ENCODE peak calls at places on chromosomes 11 and 22, in five cellular contexts. One of them, this sample, is unnamed.

GRCh38 chr11:114348200-114349191 is 51.8 kb downstream of the C11orf71 start:
- DNase-seq in H1: peak; percentile 34
- DNase-seq in fibroblast of lung: peak; percentile 81
- DNase-seq in neuronal stem cell: peak; percentile 35
- DNase-seq in IMR-90: peak; percentile 80
- DNase-seq in this sample: peak; percentile 75

GRCh38 chr11:47443817-47444216 is 5.1 kb downstream of the RAPSN start:
- DNase-seq in H1: no peak
- DNase-seq in fibroblast of lung: no peak
- DNase-seq in neuronal stem cell: no peak
- DNase-seq in IMR-90: no peak
- DNase-seq in this sample: no peak

GRCh38 chr22:31879585-31879984 is 64.8 kb upstream of the YWHAH start:
- DNase-seq in H1: no peak
- DNase-seq in fibroblast of lung: no peak
- DNase-seq in neuronal stem cell: no peak
- DNase-seq in IMR-90: no peak
- DNase-seq in this sample: no peak

GRCh38 chr22:38881464-38881871 is 9.5 kb upstream of the CBX6 start:
- DNase-seq in H1: no peak
- DNase-seq in fibroblast of lung: peak; percentile 97
- DNase-seq in neuronal stem cell: no peak
- DNase-seq in IMR-90: peak; percentile 81
- DNase-seq in this sample: no peak

GRCh38 chr11:103109818-103110388 is 677 bp downstream of the DYNC2H1 start:
- DNase-seq in H1: no peak
- DNase-seq in fibroblast of lung: peak; percentile 26
- DNase-seq in neuronal stem cell: no peak
- DNase-seq in IMR-90: no peak
- DNase-seq in this sample: no peak

GRCh38 chr11:82308979-82309378 is 424.7 kb downstream of the FAM181B start:
- DNase-seq in H1: no peak
- DNase-seq in fibroblast of lung: no peak
- DNase-seq in neuronal stem cell: no peak
- DNase-seq in IMR-90: no peak
- DNase-seq in this sample: no peak

GRCh38 chr11:123159146-123159857 is 35.7 kb downstream of the CLMP start:
- DNase-seq in H1: no peak
- DNase-seq in fibroblast of lung: no peak
- DNase-seq in neuronal stem cell: no peak
- DNase-seq in IMR-90: peak; percentile 47
- DNase-seq in this sample: no peak

GRCh38 chr11:47216141-47216798 is 1.5 kb downstream of the DDB2 start:
- DNase-seq in H1: no peak
- DNase-seq in fibroblast of lung: peak; percentile 83
- DNase-seq in neuronal stem cell: no peak
- DNase-seq in IMR-90: peak; percentile 87
- DNase-seq in this sample: peak; percentile 91

GRCh38 chr11:6608726-6609501 is 3.1 kb downstream of the TAF10 start:
- DNase-seq in H1: no peak
- DNase-seq in fibroblast of lung: no peak
- DNase-seq in neuronal stem cell: no peak
- DNase-seq in IMR-90: no peak
- DNase-seq in this sample: no peak

GRCh38 chr11:77051511-77051910 is 15.3 kb upstream of the CAPN5 start:
- DNase-seq in H1: no peak
- DNase-seq in fibroblast of lung: no peak
- DNase-seq in neuronal stem cell: no peak
- DNase-seq in IMR-90: no peak
- DNase-seq in this sample: no peak

GRCh38 chr11:8312966-8313365 is 49.3 kb upstream of the LMO1 start:
- DNase-seq in H1: no peak
- DNase-seq in fibroblast of lung: no peak
- DNase-seq in neuronal stem cell: peak; percentile 47
- DNase-seq in IMR-90: no peak
- DNase-seq in this sample: no peak

GRCh38 chr11:72228229-72228843 is 3.8 kb downstream of the INPPL1 start:
- DNase-seq in H1: no peak
- DNase-seq in fibroblast of lung: no peak
- DNase-seq in neuronal stem cell: no peak
- DNase-seq in IMR-90: no peak
- DNase-seq in this sample: no peak

GRCh38 chr11:112961146-112961668 is at the start of gene NCAM1:
- DNase-seq in H1: peak; percentile 88
- DNase-seq in fibroblast of lung: peak; percentile 81
- DNase-seq in neuronal stem cell: peak; percentile 98
- DNase-seq in IMR-90: peak; percentile 23
- DNase-seq in this sample: peak; percentile 34

GRCh38 chr11:123580557-123581275 is 73.7 kb downstream of the SCN3B start:
- DNase-seq in H1: peak; percentile 67
- DNase-seq in fibroblast of lung: peak; percentile 26
- DNase-seq in neuronal stem cell: peak; percentile 54
- DNase-seq in IMR-90: peak; percentile 19
- DNase-seq in this sample: peak; percentile 49

GRCh38 chr11:83410605-83411565 is 124.7 kb upstream of the CCDC90B start:
- DNase-seq in H1: no peak
- DNase-seq in fibroblast of lung: no peak
- DNase-seq in neuronal stem cell: no peak
- DNase-seq in IMR-90: no peak
- DNase-seq in this sample: no peak

GRCh38 chr22:39097098-39098020 is at the start of gene APOBEC3H:
- DNase-seq in H1: no peak
- DNase-seq in fibroblast of lung: no peak
- DNase-seq in neuronal stem cell: no peak
- DNase-seq in IMR-90: no peak
- DNase-seq in this sample: no peak

GRCh38 chr22:47397673-47398072 is 635.2 kb downstream of the TBC1D22A start:
- DNase-seq in H1: no peak
- DNase-seq in fibroblast of lung: no peak
- DNase-seq in neuronal stem cell: no peak
- DNase-seq in IMR-90: no peak
- DNase-seq in this sample: no peak

GRCh38 chr11:72245232-72245816 is 1.3 kb upstream of the PHOX2A start:
- DNase-seq in H1: no peak
- DNase-seq in fibroblast of lung: no peak
- DNase-seq in neuronal stem cell: no peak
- DNase-seq in IMR-90: no peak
- DNase-seq in this sample: no peak

GRCh38 chr11:59779487-59779886 is 24.3 kb downstream of the STX3 start:
- DNase-seq in H1: no peak
- DNase-seq in fibroblast of lung: no peak
- DNase-seq in neuronal stem cell: no peak
- DNase-seq in IMR-90: no peak
- DNase-seq in this sample: no peak

GRCh38 chr11:124832571-124832970 is 32.4 kb upstream of the MSANTD2 start:
- DNase-seq in H1: no peak
- DNase-seq in fibroblast of lung: no peak
- DNase-seq in neuronal stem cell: no peak
- DNase-seq in IMR-90: no peak
- DNase-seq in this sample: no peak

GRCh38 chr22:48106715-48107259 is 1344.3 kb downstream of the TBC1D22A start:
- DNase-seq in H1: no peak
- DNase-seq in fibroblast of lung: no peak
- DNase-seq in neuronal stem cell: no peak
- DNase-seq in IMR-90: no peak
- DNase-seq in this sample: no peak

GRCh38 chr11:73384871-73385692 is 8.9 kb downstream of the RELT start:
- DNase-seq in H1: no peak
- DNase-seq in fibroblast of lung: no peak
- DNase-seq in neuronal stem cell: no peak
- DNase-seq in IMR-90: no peak
- DNase-seq in this sample: peak; percentile 53

GRCh38 chr11:72072348-72072747 is 8.0 kb downstream of the NUMA1 start:
- DNase-seq in H1: no peak
- DNase-seq in fibroblast of lung: peak; percentile 71
- DNase-seq in neuronal stem cell: no peak
- DNase-seq in IMR-90: peak; percentile 82
- DNase-seq in this sample: peak; percentile 80

GRCh38 chr11:75771646-75772410 is 3.2 kb downstream of the DGAT2 start:
- DNase-seq in H1: no peak
- DNase-seq in fibroblast of lung: peak; percentile 83
- DNase-seq in neuronal stem cell: no peak
- DNase-seq in IMR-90: peak; percentile 85
- DNase-seq in this sample: no peak

GRCh38 chr22:35915477-35916013 is 113.1 kb downstream of the RBFOX2 start:
- DNase-seq in H1: no peak
- DNase-seq in fibroblast of lung: peak; percentile 20
- DNase-seq in neuronal stem cell: no peak
- DNase-seq in IMR-90: peak; percentile 66
- DNase-seq in this sample: peak; percentile 47

GRCh38 chr11:47007579-47007978 is 71.0 kb downstream of the CSTPP1 start:
- DNase-seq in H1: no peak
- DNase-seq in fibroblast of lung: no peak
- DNase-seq in neuronal stem cell: no peak
- DNase-seq in IMR-90: no peak
- DNase-seq in this sample: no peak

GRCh38 chr11:130781906-130782305 is 134.4 kb downstream of the SNX19 start:
- DNase-seq in H1: no peak
- DNase-seq in fibroblast of lung: peak; percentile 35
- DNase-seq in neuronal stem cell: no peak
- DNase-seq in IMR-90: peak; percentile 78
- DNase-seq in this sample: peak; percentile 14

GRCh38 chr11:67538823-67539505 is 15.7 kb upstream of the CABP2 start:
- DNase-seq in H1: no peak
- DNase-seq in fibroblast of lung: no peak
- DNase-seq in neuronal stem cell: no peak
- DNase-seq in IMR-90: no peak
- DNase-seq in this sample: no peak

GRCh38 chr11:64638017-64638664 is 47.1 kb downstream of the SLC22A12 start:
- DNase-seq in H1: no peak
- DNase-seq in fibroblast of lung: no peak
- DNase-seq in neuronal stem cell: no peak
- DNase-seq in IMR-90: no peak
- DNase-seq in this sample: no peak

DNA sequence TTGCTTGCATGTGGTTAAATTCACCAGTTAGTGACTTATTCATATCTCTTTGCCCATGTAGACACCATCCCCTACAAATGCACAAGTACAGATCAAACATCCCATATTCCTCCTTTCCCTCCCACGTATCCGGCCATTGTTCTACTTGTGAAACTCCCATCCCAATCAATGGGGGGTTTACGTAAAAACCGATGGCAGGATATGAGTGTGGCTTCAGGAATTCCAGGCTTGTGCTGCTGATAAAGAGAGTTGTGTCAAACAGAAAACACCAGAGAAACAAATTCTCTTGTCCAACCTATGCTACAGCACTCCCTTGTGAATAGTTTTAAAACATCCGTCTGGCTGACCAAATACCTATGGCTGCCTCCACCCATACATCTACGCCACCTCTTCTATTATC is 15.5 kb downstream of the FLI1 start:
- DNase-seq in H1: no peak
- DNase-seq in fibroblast of lung: peak; percentile 70
- DNase-seq in neuronal stem cell: no peak
- DNase-seq in IMR-90: peak; percentile 98
- DNase-seq in this sample: peak; percentile 99
- H3K4me2 ChIP-seq in H1: no peak overlapping the region
- H3K4me2 ChIP-seq in fibroblast of lung: no peak overlapping the region
- H3K4me2 ChIP-seq in neuronal stem cell: no peak overlapping the region
- H3K4me2 ChIP-seq in IMR-90: peak overlapping the region; percentile 73
- H3K4me2 ChIP-seq in this sample: peak overlapping the region; percentile 49

GRCh38 chr11:65862941-65863888 is 3.0 kb downstream of the MUS81 start:
- DNase-seq in H1: no peak
- DNase-seq in fibroblast of lung: no peak
- DNase-seq in neuronal stem cell: no peak
- DNase-seq in IMR-90: no peak
- DNase-seq in this sample: no peak
- H3K36me3 ChIP-seq in H1: peaks cover 5% of the 10 kb centered on the region
- H3K36me3 ChIP-seq in fibroblast of lung: peaks cover 45% of the 10 kb centered on the region
- H3K36me3 ChIP-seq in neuronal stem cell: peaks cover 40% of the 10 kb centered on the region
- H3K36me3 ChIP-seq in IMR-90: peaks cover 65% of the 10 kb centered on the region
- H3K36me3 ChIP-seq in this sample: peaks cover 9% of the 10 kb centered on the region

GRCh38 chr11:115550291-115551059 is 46.3 kb upstream of the CADM1 start:
- DNase-seq in H1: no peak
- DNase-seq in fibroblast of lung: no peak
- DNase-seq in neuronal stem cell: no peak
- DNase-seq in IMR-90: no peak
- DNase-seq in this sample: no peak

GRCh38 chr11:115548878-115549528 is 44.8 kb upstream of the CADM1 start:
- DNase-seq in H1: peak; percentile 79
- DNase-seq in fibroblast of lung: no peak
- DNase-seq in neuronal stem cell: no peak
- DNase-seq in IMR-90: no peak
- DNase-seq in this sample: no peak

GRCh38 chr11:115541518-115541917 is 37.3 kb upstream of the CADM1 start:
- DNase-seq in H1: no peak
- DNase-seq in fibroblast of lung: no peak
- DNase-seq in neuronal stem cell: no peak
- DNase-seq in IMR-90: no peak
- DNase-seq in this sample: no peak

GRCh38 chr11:115544422-115544821 is 40.2 kb upstream of the CADM1 start:
- DNase-seq in H1: no peak
- DNase-seq in fibroblast of lung: no peak
- DNase-seq in neuronal stem cell: no peak
- DNase-seq in IMR-90: no peak
- DNase-seq in this sample: no peak

DNA sequence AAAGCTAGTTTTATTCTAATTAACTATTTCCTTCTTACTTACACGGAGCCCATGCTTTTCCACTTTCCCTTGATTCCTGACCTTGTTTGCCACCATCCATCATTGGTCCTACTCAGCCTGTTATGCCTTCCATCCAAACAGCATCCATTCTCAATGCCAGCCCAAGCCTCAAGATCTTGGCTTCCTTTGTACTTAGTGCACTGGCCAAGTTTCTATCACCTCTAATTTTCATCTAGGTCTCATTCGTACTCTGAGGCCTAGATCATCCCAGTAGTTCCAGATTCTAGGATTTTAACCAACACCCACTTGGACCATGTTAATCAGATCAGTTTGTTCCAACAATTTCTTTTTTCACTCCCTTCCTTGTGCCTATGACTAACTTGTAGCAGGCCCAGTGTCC is 41.6 kb upstream of the CADM1 start:
- DNase-seq in H1: no peak
- DNase-seq in fibroblast of lung: no peak
- DNase-seq in neuronal stem cell: no peak
- DNase-seq in IMR-90: no peak
- DNase-seq in this sample: no peak
- H3K4me2 ChIP-seq in H1: no peak overlapping the region
- H3K4me2 ChIP-seq in fibroblast of lung: no peak overlapping the region
- H3K4me2 ChIP-seq in neuronal stem cell: no peak overlapping the region
- H3K4me2 ChIP-seq in IMR-90: no peak overlapping the region
- H3K4me2 ChIP-seq in this sample: no peak overlapping the region

DNA sequence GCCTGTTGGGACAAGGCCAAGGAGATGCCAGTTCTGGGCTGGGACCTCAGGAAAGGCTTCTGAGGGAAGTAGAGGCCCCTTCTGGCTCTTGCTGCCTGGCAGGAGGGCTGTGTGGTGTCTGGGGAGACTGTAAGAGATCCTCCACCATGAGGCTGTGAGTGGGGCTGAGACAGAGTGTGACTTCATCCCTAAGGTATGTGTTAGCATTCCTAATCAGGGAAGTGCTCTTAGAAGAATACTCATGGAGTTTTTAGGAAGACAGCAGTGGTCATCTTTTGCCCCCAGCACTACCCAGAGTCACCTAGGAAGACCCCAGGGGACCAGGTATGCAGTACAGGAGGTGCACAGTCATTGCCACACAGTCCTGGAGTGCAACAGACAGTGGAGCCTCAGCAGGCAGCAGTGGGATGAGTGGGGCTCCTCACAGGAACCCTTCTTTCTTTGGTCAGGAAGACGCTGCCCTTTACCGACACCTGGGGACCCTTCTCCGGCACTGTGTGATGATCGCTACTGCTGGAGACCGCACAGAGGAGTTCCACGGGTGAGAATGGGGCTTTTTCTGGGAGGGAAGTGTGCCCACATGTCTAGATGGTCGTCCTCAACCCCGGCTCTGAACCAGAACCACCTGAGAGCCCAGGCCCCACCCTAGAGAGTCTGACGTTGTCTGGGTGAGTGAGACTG is 2.8 kb downstream of the RIC8A start:
- DNase-seq in H1: no peak
- DNase-seq in fibroblast of lung: peak; percentile 40
- DNase-seq in neuronal stem cell: no peak
- DNase-seq in IMR-90: peak; percentile 88
- DNase-seq in this sample: no peak
- H3K36me3 ChIP-seq in H1: peaks cover 32% of the 10 kb centered on the region
- H3K36me3 ChIP-seq in fibroblast of lung: peaks cover 42% of the 10 kb centered on the region
- H3K36me3 ChIP-seq in neuronal stem cell: peaks cover 53% of the 10 kb centered on the region
- H3K36me3 ChIP-seq in IMR-90: peaks cover 58% of the 10 kb centered on the region
- H3K36me3 ChIP-seq in this sample: peaks cover 29% of the 10 kb centered on the region

This sample was measured in endothelial cell of umbilical vein.